ENCODE peak calls at places on chromosomes 16 and 17, in eight cellular contexts. One of them, this sample, is unnamed.

GRCh38 chr17:14464741-14465140 is 163.9 kb downstream of the HS3ST3B1 start:
- DNase-seq in mesenchymal stem cell: peak
- DNase-seq in NCI-H226: no peak
- DNase-seq in activated CD4-positive, alpha-beta T cell treated with anti-CD3 and anti-CD28 coated beads for 36 hours: no peak
- DNase-seq in fibroblast of lung: peak
- DNase-seq in EL: peak
- DNase-seq in effector CD4-positive, alpha-beta T cell: no peak
- DNase-seq in T47D: peak
- DNase-seq in this sample: no peak

GRCh38 chr17:44093231-44093900 is 22.8 kb downstream of the G6PC3 start:
- DNase-seq in EL: no peak
- DNase-seq in fibroblast of lung: no peak
- DNase-seq in T47D: no peak
- DNase-seq in mesenchymal stem cell: no peak
- DNase-seq in activated CD4-positive, alpha-beta T cell treated with anti-CD3 and anti-CD28 coated beads for 36 hours: no peak
- DNase-seq in effector CD4-positive, alpha-beta T cell: no peak
- DNase-seq in NCI-H226: no peak
- DNase-seq in this sample: no peak

GRCh38 chr17:75634754-75635609 is 1.7 kb downstream of the SMIM5 start:
- DNase-seq in effector CD4-positive, alpha-beta T cell: no peak
- DNase-seq in NCI-H226: no peak
- DNase-seq in fibroblast of lung: no peak
- DNase-seq in T47D: no peak
- DNase-seq in activated CD4-positive, alpha-beta T cell treated with anti-CD3 and anti-CD28 coated beads for 36 hours: no peak
- DNase-seq in EL: no peak
- DNase-seq in mesenchymal stem cell: no peak
- DNase-seq in this sample: no peak

GRCh38 chr16:67481561-67482259 is 753 bp upstream of the ATP6V0D1 start:
- DNase-seq in activated CD4-positive, alpha-beta T cell treated with anti-CD3 and anti-CD28 coated beads for 36 hours: peak
- DNase-seq in fibroblast of lung: peak
- DNase-seq in mesenchymal stem cell: no peak
- DNase-seq in NCI-H226: no peak
- DNase-seq in EL: no peak
- DNase-seq in T47D: no peak
- DNase-seq in effector CD4-positive, alpha-beta T cell: peak
- DNase-seq in this sample: no peak

GRCh38 chr16:11757671-11758545 is 15.3 kb upstream of the TXNDC11 start:
- DNase-seq in mesenchymal stem cell: peak
- DNase-seq in T47D: peak
- DNase-seq in fibroblast of lung: peak
- DNase-seq in EL: peak
- DNase-seq in activated CD4-positive, alpha-beta T cell treated with anti-CD3 and anti-CD28 coated beads for 36 hours: no peak
- DNase-seq in NCI-H226: no peak
- DNase-seq in effector CD4-positive, alpha-beta T cell: no peak
- DNase-seq in this sample: peak

GRCh38 chr16:31700200-31700529 is 172.5 kb downstream of the AHSP start:
- DNase-seq in fibroblast of lung: peak
- DNase-seq in T47D: no peak
- DNase-seq in activated CD4-positive, alpha-beta T cell treated with anti-CD3 and anti-CD28 coated beads for 36 hours: no peak
- DNase-seq in NCI-H226: no peak
- DNase-seq in EL: no peak
- DNase-seq in effector CD4-positive, alpha-beta T cell: no peak
- DNase-seq in mesenchymal stem cell: no peak
- DNase-seq in this sample: no peak

GRCh38 chr17:67558740-67559380 is 158.9 kb upstream of the NOL11 start:
- DNase-seq in NCI-H226: no peak
- DNase-seq in EL: no peak
- DNase-seq in fibroblast of lung: no peak
- DNase-seq in activated CD4-positive, alpha-beta T cell treated with anti-CD3 and anti-CD28 coated beads for 36 hours: peak
- DNase-seq in mesenchymal stem cell: peak
- DNase-seq in T47D: no peak
- DNase-seq in effector CD4-positive, alpha-beta T cell: no peak
- DNase-seq in this sample: no peak

GRCh38 chr16:71746442-71747046 is 22.0 kb upstream of the PHLPP2 start:
- DNase-seq in fibroblast of lung: peak
- DNase-seq in EL: peak
- DNase-seq in mesenchymal stem cell: peak
- DNase-seq in effector CD4-positive, alpha-beta T cell: peak
- DNase-seq in activated CD4-positive, alpha-beta T cell treated with anti-CD3 and anti-CD28 coated beads for 36 hours: peak
- DNase-seq in NCI-H226: peak
- DNase-seq in T47D: peak
- DNase-seq in this sample: no peak

GRCh38 chr16:86994651-86995171 is 322.5 kb downstream of the C16orf95 start:
- DNase-seq in mesenchymal stem cell: peak
- DNase-seq in fibroblast of lung: peak
- DNase-seq in activated CD4-positive, alpha-beta T cell treated with anti-CD3 and anti-CD28 coated beads for 36 hours: no peak
- DNase-seq in NCI-H226: peak
- DNase-seq in T47D: no peak
- DNase-seq in effector CD4-positive, alpha-beta T cell: no peak
- DNase-seq in EL: peak
- DNase-seq in this sample: peak

GRCh38 chr17:62761884-62762283 is 46.2 kb downstream of the MARCHF10 start:
- DNase-seq in EL: no peak
- DNase-seq in fibroblast of lung: no peak
- DNase-seq in T47D: no peak
- DNase-seq in activated CD4-positive, alpha-beta T cell treated with anti-CD3 and anti-CD28 coated beads for 36 hours: no peak
- DNase-seq in NCI-H226: no peak
- DNase-seq in mesenchymal stem cell: no peak
- DNase-seq in effector CD4-positive, alpha-beta T cell: no peak
- DNase-seq in this sample: no peak

GRCh38 chr16:11609474-11610120 is 22.9 kb upstream of the LITAF start:
- DNase-seq in fibroblast of lung: peak
- DNase-seq in NCI-H226: no peak
- DNase-seq in activated CD4-positive, alpha-beta T cell treated with anti-CD3 and anti-CD28 coated beads for 36 hours: no peak
- DNase-seq in EL: no peak
- DNase-seq in T47D: peak
- DNase-seq in effector CD4-positive, alpha-beta T cell: no peak
- DNase-seq in mesenchymal stem cell: peak
- DNase-seq in this sample: peak

GRCh38 chr16:85614338-85615013 is 1.4 kb downstream of the GSE1 start:
- DNase-seq in T47D: no peak
- DNase-seq in effector CD4-positive, alpha-beta T cell: no peak
- DNase-seq in activated CD4-positive, alpha-beta T cell treated with anti-CD3 and anti-CD28 coated beads for 36 hours: peak
- DNase-seq in EL: no peak
- DNase-seq in mesenchymal stem cell: peak
- DNase-seq in NCI-H226: no peak
- DNase-seq in fibroblast of lung: no peak
- DNase-seq in this sample: no peak

GRCh38 chr17:10118788-10119130 is 79.6 kb downstream of the GAS7 start:
- DNase-seq in fibroblast of lung: no peak
- DNase-seq in NCI-H226: no peak
- DNase-seq in mesenchymal stem cell: no peak
- DNase-seq in activated CD4-positive, alpha-beta T cell treated with anti-CD3 and anti-CD28 coated beads for 36 hours: no peak
- DNase-seq in EL: no peak
- DNase-seq in T47D: no peak
- DNase-seq in effector CD4-positive, alpha-beta T cell: no peak
- DNase-seq in this sample: no peak

GRCh38 chr17:68221786-68222185 is 26.1 kb upstream of the AMZ2 start:
- DNase-seq in T47D: peak
- DNase-seq in mesenchymal stem cell: no peak
- DNase-seq in NCI-H226: no peak
- DNase-seq in fibroblast of lung: no peak
- DNase-seq in effector CD4-positive, alpha-beta T cell: no peak
- DNase-seq in EL: no peak
- DNase-seq in activated CD4-positive, alpha-beta T cell treated with anti-CD3 and anti-CD28 coated beads for 36 hours: no peak
- DNase-seq in this sample: no peak

GRCh38 chr17:49930880-49931279 is 38.1 kb upstream of the DLX4 start:
- DNase-seq in T47D: no peak
- DNase-seq in EL: no peak
- DNase-seq in mesenchymal stem cell: no peak
- DNase-seq in effector CD4-positive, alpha-beta T cell: no peak
- DNase-seq in activated CD4-positive, alpha-beta T cell treated with anti-CD3 and anti-CD28 coated beads for 36 hours: no peak
- DNase-seq in NCI-H226: no peak
- DNase-seq in fibroblast of lung: no peak
- DNase-seq in this sample: no peak

GRCh38 chr16:8928467-8928957 is 35.2 kb downstream of the USP7 start:
- DNase-seq in NCI-H226: no peak
- DNase-seq in fibroblast of lung: no peak
- DNase-seq in EL: no peak
- DNase-seq in activated CD4-positive, alpha-beta T cell treated with anti-CD3 and anti-CD28 coated beads for 36 hours: peak
- DNase-seq in effector CD4-positive, alpha-beta T cell: no peak
- DNase-seq in mesenchymal stem cell: peak
- DNase-seq in T47D: no peak
- DNase-seq in this sample: no peak

GRCh38 chr16:66380421-66380820 is 13.9 kb downstream of the CDH5 start:
- DNase-seq in activated CD4-positive, alpha-beta T cell treated with anti-CD3 and anti-CD28 coated beads for 36 hours: no peak
- DNase-seq in effector CD4-positive, alpha-beta T cell: no peak
- DNase-seq in NCI-H226: no peak
- DNase-seq in EL: no peak
- DNase-seq in fibroblast of lung: no peak
- DNase-seq in mesenchymal stem cell: no peak
- DNase-seq in T47D: no peak
- DNase-seq in this sample: no peak

GRCh38 chr17:58263773-58264172 is 17.0 kb downstream of the MPO start:
- DNase-seq in T47D: no peak
- DNase-seq in mesenchymal stem cell: no peak
- DNase-seq in fibroblast of lung: no peak
- DNase-seq in EL: no peak
- DNase-seq in NCI-H226: no peak
- DNase-seq in activated CD4-positive, alpha-beta T cell treated with anti-CD3 and anti-CD28 coated beads for 36 hours: no peak
- DNase-seq in effector CD4-positive, alpha-beta T cell: no peak
- DNase-seq in this sample: no peak

GRCh38 chr17:77884019-77884418 is 74.5 kb upstream of the TNRC6C start:
- DNase-seq in activated CD4-positive, alpha-beta T cell treated with anti-CD3 and anti-CD28 coated beads for 36 hours: peak
- DNase-seq in T47D: no peak
- DNase-seq in effector CD4-positive, alpha-beta T cell: no peak
- DNase-seq in NCI-H226: no peak
- DNase-seq in mesenchymal stem cell: peak
- DNase-seq in EL: no peak
- DNase-seq in fibroblast of lung: peak
- DNase-seq in this sample: no peak

GRCh38 chr16:27364493-27365141 is 37.4 kb upstream of the IL21R start:
- DNase-seq in mesenchymal stem cell: no peak
- DNase-seq in effector CD4-positive, alpha-beta T cell: no peak
- DNase-seq in fibroblast of lung: no peak
- DNase-seq in activated CD4-positive, alpha-beta T cell treated with anti-CD3 and anti-CD28 coated beads for 36 hours: peak
- DNase-seq in EL: no peak
- DNase-seq in NCI-H226: peak
- DNase-seq in T47D: peak
- DNase-seq in this sample: no peak

GRCh38 chr16:25035494-25036405 is 20.6 kb upstream of the ARHGAP17 start:
- DNase-seq in effector CD4-positive, alpha-beta T cell: no peak
- DNase-seq in T47D: no peak
- DNase-seq in activated CD4-positive, alpha-beta T cell treated with anti-CD3 and anti-CD28 coated beads for 36 hours: no peak
- DNase-seq in fibroblast of lung: peak
- DNase-seq in NCI-H226: peak
- DNase-seq in mesenchymal stem cell: no peak
- DNase-seq in EL: peak
- DNase-seq in this sample: no peak

GRCh38 chr17:34670618-34671017 is 91.2 kb downstream of the TMEM132E start:
- DNase-seq in effector CD4-positive, alpha-beta T cell: no peak
- DNase-seq in EL: no peak
- DNase-seq in mesenchymal stem cell: no peak
- DNase-seq in NCI-H226: no peak
- DNase-seq in activated CD4-positive, alpha-beta T cell treated with anti-CD3 and anti-CD28 coated beads for 36 hours: no peak
- DNase-seq in T47D: no peak
- DNase-seq in fibroblast of lung: no peak
- DNase-seq in this sample: no peak

GRCh38 chr16:87780385-87780989 is 14.7 kb upstream of the KLHDC4 start:
- DNase-seq in effector CD4-positive, alpha-beta T cell: peak
- DNase-seq in NCI-H226: peak
- DNase-seq in fibroblast of lung: peak
- DNase-seq in T47D: no peak
- DNase-seq in EL: peak
- DNase-seq in mesenchymal stem cell: no peak
- DNase-seq in activated CD4-positive, alpha-beta T cell treated with anti-CD3 and anti-CD28 coated beads for 36 hours: peak
- DNase-seq in this sample: no peak

GRCh38 chr17:20234266-20234665 is 225.1 kb downstream of the SPECC1 start:
- DNase-seq in EL: no peak
- DNase-seq in mesenchymal stem cell: no peak
- DNase-seq in T47D: no peak
- DNase-seq in fibroblast of lung: no peak
- DNase-seq in effector CD4-positive, alpha-beta T cell: no peak
- DNase-seq in NCI-H226: no peak
- DNase-seq in activated CD4-positive, alpha-beta T cell treated with anti-CD3 and anti-CD28 coated beads for 36 hours: peak
- DNase-seq in this sample: no peak

GRCh38 chr17:20092292-20092867 is 83.2 kb downstream of the SPECC1 start:
- DNase-seq in T47D: no peak
- DNase-seq in effector CD4-positive, alpha-beta T cell: no peak
- DNase-seq in mesenchymal stem cell: no peak
- DNase-seq in EL: no peak
- DNase-seq in activated CD4-positive, alpha-beta T cell treated with anti-CD3 and anti-CD28 coated beads for 36 hours: no peak
- DNase-seq in fibroblast of lung: peak
- DNase-seq in NCI-H226: no peak
- DNase-seq in this sample: no peak

GRCh38 chr17:82528484-82529265 is 9.1 kb downstream of the FOXK2 start:
- DNase-seq in fibroblast of lung: peak
- DNase-seq in NCI-H226: no peak
- DNase-seq in T47D: peak
- DNase-seq in effector CD4-positive, alpha-beta T cell: no peak
- DNase-seq in mesenchymal stem cell: peak
- DNase-seq in activated CD4-positive, alpha-beta T cell treated with anti-CD3 and anti-CD28 coated beads for 36 hours: peak
- DNase-seq in EL: peak
- DNase-seq in this sample: no peak

GRCh38 chr17:81534157-81535006 is 6.2 kb downstream of the FSCN2 start:
- DNase-seq in fibroblast of lung: no peak
- DNase-seq in T47D: peak
- DNase-seq in EL: no peak
- DNase-seq in NCI-H226: no peak
- DNase-seq in activated CD4-positive, alpha-beta T cell treated with anti-CD3 and anti-CD28 coated beads for 36 hours: no peak
- DNase-seq in mesenchymal stem cell: no peak
- DNase-seq in effector CD4-positive, alpha-beta T cell: no peak
- DNase-seq in this sample: no peak

GRCh38 chr17:2965621-2966275 is 97.7 kb downstream of the OR1D5 start:
- DNase-seq in fibroblast of lung: peak
- DNase-seq in mesenchymal stem cell: peak
- DNase-seq in EL: peak
- DNase-seq in NCI-H226: peak
- DNase-seq in effector CD4-positive, alpha-beta T cell: no peak
- DNase-seq in activated CD4-positive, alpha-beta T cell treated with anti-CD3 and anti-CD28 coated beads for 36 hours: no peak
- DNase-seq in T47D: peak
- DNase-seq in this sample: no peak

GRCh38 chr17:45308840-45309239 is 8.0 kb downstream of the MAP3K14 start:
- DNase-seq in mesenchymal stem cell: no peak
- DNase-seq in effector CD4-positive, alpha-beta T cell: no peak
- DNase-seq in activated CD4-positive, alpha-beta T cell treated with anti-CD3 and anti-CD28 coated beads for 36 hours: no peak
- DNase-seq in T47D: no peak
- DNase-seq in fibroblast of lung: no peak
- DNase-seq in NCI-H226: no peak
- DNase-seq in EL: no peak
- DNase-seq in this sample: no peak

GRCh38 chr17:57954421-57955182 is 610 bp downstream of the CUEDC1 start:
- DNase-seq in NCI-H226: peak
- DNase-seq in T47D: peak
- DNase-seq in fibroblast of lung: peak
- DNase-seq in EL: peak
- DNase-seq in activated CD4-positive, alpha-beta T cell treated with anti-CD3 and anti-CD28 coated beads for 36 hours: no peak
- DNase-seq in effector CD4-positive, alpha-beta T cell: no peak
- DNase-seq in mesenchymal stem cell: peak
- DNase-seq in this sample: no peak

GRCh38 chr16:23423496-23424049 is 29.4 kb downstream of the COG7 start:
- DNase-seq in fibroblast of lung: peak
- DNase-seq in NCI-H226: peak
- DNase-seq in EL: peak
- DNase-seq in effector CD4-positive, alpha-beta T cell: no peak
- DNase-seq in activated CD4-positive, alpha-beta T cell treated with anti-CD3 and anti-CD28 coated beads for 36 hours: no peak
- DNase-seq in mesenchymal stem cell: peak
- DNase-seq in T47D: peak
- DNase-seq in this sample: peak

GRCh38 chr17:8479431-8479947 is 43.8 kb downstream of the NDEL1 start:
- DNase-seq in fibroblast of lung: peak
- DNase-seq in effector CD4-positive, alpha-beta T cell: no peak
- DNase-seq in EL: peak
- DNase-seq in activated CD4-positive, alpha-beta T cell treated with anti-CD3 and anti-CD28 coated beads for 36 hours: no peak
- DNase-seq in NCI-H226: no peak
- DNase-seq in mesenchymal stem cell: no peak
- DNase-seq in T47D: no peak
- DNase-seq in this sample: no peak

GRCh38 chr17:83062011-83062817 is 17.2 kb upstream of the METRNL start:
- DNase-seq in effector CD4-positive, alpha-beta T cell: no peak
- DNase-seq in EL: no peak
- DNase-seq in NCI-H226: no peak
- DNase-seq in fibroblast of lung: no peak
- DNase-seq in activated CD4-positive, alpha-beta T cell treated with anti-CD3 and anti-CD28 coated beads for 36 hours: no peak
- DNase-seq in mesenchymal stem cell: no peak
- DNase-seq in T47D: no peak
- DNase-seq in this sample: no peak

GRCh38 chr17:82244413-82245140 is 15.7 kb downstream of the SLC16A3 start:
- DNase-seq in effector CD4-positive, alpha-beta T cell: no peak
- DNase-seq in EL: no peak
- DNase-seq in fibroblast of lung: peak
- DNase-seq in NCI-H226: no peak
- DNase-seq in T47D: peak
- DNase-seq in activated CD4-positive, alpha-beta T cell treated with anti-CD3 and anti-CD28 coated beads for 36 hours: peak
- DNase-seq in mesenchymal stem cell: no peak
- DNase-seq in this sample: no peak

This sample was measured in epithelial cell of proximal tubule.